ENCODE peak calls at places on chromosomes 16 and 17, in nine cellular contexts. V is lung, C is left ventricle myocardium inferior, L is uterus, Q is cardiac muscle cell, A is cardiac fibroblast, P is AG04450, E is colonic mucosa, H is esophagus squamous epithelium. J is an unnamed sample.

GRCh38 chr16:76059186-76059585 is 218.0 kb upstream of the CNTNAP4 start:
- DNase-seq in V (no peak), C (no peak), L (no peak), Q (no peak), A (peak; percentile 7), P (no peak), E (no peak), H (no peak), J (no peak)

GRCh38 chr17:33983824-33984574 is 271.1 kb upstream of the CCL2 start:
- DNase-seq in V (no peak), C (peak; percentile 29), L (no peak), Q (peak; percentile 29), A (no peak), P (no peak), E (no peak), H (no peak), J (no peak)

GRCh38 chr17:74960739-74961342 is 11.7 kb downstream of the HID1 start:
- DNase-seq in V (peak; percentile 62), C (no peak), L (no peak), Q (peak; percentile 73), A (peak; percentile 48), P (peak; percentile 6), E (peak; percentile 73), H (no peak), J (no peak)

GRCh38 chr16:11946433-11946832 is 4.6 kb upstream of the NPIPB2 start:
- DNase-seq in V (no peak), C (no peak), L (no peak), Q (no peak), A (peak; percentile 29), P (no peak), E (no peak), H (no peak), J (no peak)

GRCh38 chr17:6241996-6242395 is 171.8 kb downstream of the WSCD1 start:
- DNase-seq in V (no peak), C (no peak), L (no peak), Q (no peak), A (no peak), P (no peak), E (no peak), H (no peak), J (no peak)

GRCh38 chr17:14205992-14206461 is 30.6 kb downstream of the CDRT15 start:
- DNase-seq in V (peak; percentile 71), C (peak; percentile 87), L (no peak), Q (no peak), A (no peak), P (no peak), E (peak; percentile 79), H (no peak), J (no peak)

GRCh38 chr17:64984181-64984580 is 64.9 kb upstream of the LRRC37A3 start:
- DNase-seq in V (no peak), C (no peak), L (no peak), Q (no peak), A (no peak), P (no peak), E (no peak), H (no peak), J (no peak)

GRCh38 chr16:75011634-75012307 is 12.9 kb downstream of the ZNRF1 start:
- DNase-seq in V (no peak), C (no peak), L (peak; percentile 60), Q (no peak), A (peak; percentile 96), P (peak; percentile 51), E (no peak), H (no peak), J (peak; percentile 84)

GRCh38 chr17:31405941-31406371 is 14.5 kb downstream of the RAB11FIP4 start:
- DNase-seq in V (no peak), C (no peak), L (no peak), Q (no peak), A (no peak), P (no peak), E (no peak), H (no peak), J (no peak)

GRCh38 chr16:71337631-71338030 is 20.9 kb upstream of the CALB2 start:
- DNase-seq in V (no peak), C (no peak), L (no peak), Q (no peak), A (no peak), P (no peak), E (no peak), H (no peak), J (no peak)

GRCh38 chr17:75084039-75084660 is 3.6 kb upstream of the SLC16A5 start:
- DNase-seq in V (no peak), C (no peak), L (no peak), Q (no peak), A (peak; percentile 32), P (no peak), E (no peak), H (no peak), J (peak; percentile 48)

GRCh38 chr17:47704781-47705180 is 10.8 kb downstream of the TBKBP1 start:
- DNase-seq in V (no peak), C (no peak), L (no peak), Q (no peak), A (no peak), P (no peak), E (no peak), H (no peak), J (no peak)

GRCh38 chr17:38509008-38509771 is 80.9 kb downstream of the ARHGAP23 start:
- DNase-seq in V (peak; percentile 56), C (peak; percentile 72), L (peak; percentile 82), Q (peak; percentile 88), A (peak; percentile 96), P (peak; percentile 83), E (peak; percentile 74), H (no peak), J (peak; percentile 90)

GRCh38 chr17:28385037-28385797 is 13.7 kb downstream of the SARM1 start:
- DNase-seq in V (no peak), C (no peak), L (no peak), Q (no peak), A (no peak), P (no peak), E (peak; percentile 55), H (no peak), J (no peak)

DNA sequence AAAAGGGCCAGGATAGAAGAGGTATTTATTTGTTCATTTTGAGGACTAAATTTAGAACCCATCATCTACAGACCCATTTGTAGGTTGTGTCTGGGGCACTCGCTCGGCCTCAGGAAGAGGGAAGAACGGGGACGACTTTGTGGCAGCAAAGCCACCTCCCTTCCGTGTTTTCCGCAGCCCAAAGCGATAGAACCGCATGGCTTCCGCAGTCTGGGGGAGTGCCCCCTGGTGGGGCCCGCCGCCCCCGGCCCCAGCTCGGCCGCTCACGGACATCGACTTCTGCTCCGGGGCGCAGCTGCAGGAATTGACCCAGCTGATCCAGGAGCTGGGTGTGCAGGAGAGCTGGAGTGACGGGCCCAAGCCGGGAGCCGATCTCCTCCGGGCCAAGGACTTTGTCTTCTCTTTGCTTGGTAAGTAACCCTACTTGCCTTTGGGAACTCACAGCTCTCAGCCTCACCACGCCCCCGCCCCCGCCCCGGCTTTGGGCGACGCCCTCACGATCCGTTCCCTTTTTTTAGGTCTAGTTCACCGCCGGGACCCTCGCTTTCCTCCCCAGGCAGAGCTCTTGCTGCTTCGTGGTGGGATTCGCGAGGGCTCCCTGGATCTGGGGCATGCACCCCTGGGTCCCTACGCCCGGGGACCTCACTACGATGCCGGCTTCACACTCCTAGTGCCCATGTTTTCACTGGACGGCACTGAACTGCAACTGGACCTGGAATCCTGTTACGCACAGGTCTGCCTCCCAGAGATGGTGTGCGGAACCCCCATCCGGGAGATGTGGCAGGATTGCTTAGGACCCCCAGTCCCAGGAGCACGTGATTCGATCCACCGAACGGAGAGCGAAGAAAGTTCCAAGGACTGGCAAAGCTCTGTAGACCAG is 681 bp downstream of the TMEM102 start:
- DNase-seq in V (peak; percentile 49), C (peak; percentile 45), L (no peak), Q (peak; percentile 46), A (no peak), P (no peak), E (peak; percentile 75), H (no peak), J (peak; percentile 24)
- TF ChIP-seq CTCF in V (no peak), C (no peak), L (no peak), Q (peak; percentile 2), A (no peak), P (peak; percentile 17), E (no peak), H (peak; percentile 18), J (peak; percentile 14)

GRCh38 chr17:81455387-81455786 is 57.2 kb downstream of the ACTG1 start:
- DNase-seq in V (no peak), C (no peak), L (no peak), Q (no peak), A (no peak), P (no peak), E (no peak), H (no peak), J (no peak)
- H3K4me3 ChIP-seq in V (no peak overlapping the region), C (no peak overlapping the region), L (no peak overlapping the region), Q (no peak overlapping the region), A (no peak overlapping the region), P (no peak overlapping the region), E (no peak overlapping the region), H (no peak overlapping the region), J (no peak overlapping the region)

GRCh38 chr17:77208217-77208808 is 67.5 kb downstream of the SEC14L1 start:
- DNase-seq in V (no peak), C (no peak), L (peak; percentile 48), Q (peak; percentile 92), A (peak; percentile 43), P (peak; percentile 10), E (no peak), H (no peak), J (peak; percentile 83)
- TF ChIP-seq CTCF in V (no peak), C (peak; percentile 51), L (no peak), Q (peak; percentile 24), A (no peak), P (peak; percentile 27), E (no peak), H (no peak), J (peak; percentile 43)

GRCh38 chr17:19000531-19001011 is 4.0 kb downstream of the FAM83G start:
- DNase-seq in V (no peak), C (no peak), L (peak; percentile 26), Q (no peak), A (peak; percentile 77), P (no peak), E (no peak), H (no peak), J (peak; percentile 83)

GRCh38 chr17:19003966-19004600 is 481 bp downstream of the FAM83G start:
- DNase-seq in V (no peak), C (no peak), L (peak; percentile 34), Q (peak; percentile 18), A (peak; percentile 40), P (no peak), E (peak; percentile 74), H (no peak), J (peak; percentile 26)

GRCh38 chr17:19002805-19003542 is 1.6 kb downstream of the FAM83G start:
- DNase-seq in V (no peak), C (no peak), L (no peak), Q (no peak), A (peak; percentile 65), P (no peak), E (no peak), H (no peak), J (no peak)

GRCh38 chr17:19003543-19003965 is 1.0 kb downstream of the FAM83G start:
- DNase-seq in V (no peak), C (no peak), L (peak; percentile 25), Q (no peak), A (peak; percentile 41), P (no peak), E (no peak), H (no peak), J (peak; percentile 10)

GRCh38 chr17:19002191-19002590 is 2.4 kb downstream of the FAM83G start:
- DNase-seq in V (no peak), C (no peak), L (no peak), Q (no peak), A (no peak), P (no peak), E (no peak), H (no peak), J (no peak)
- H3K4me3 ChIP-seq in V (no peak overlapping the region), C (no peak overlapping the region), L (no peak overlapping the region), Q (no peak overlapping the region), A (peak overlapping the region; percentile 62), P (peak overlapping the region; percentile 73), E (peak overlapping the region; percentile 64), H (peak overlapping the region; percentile 73), J (no peak overlapping the region)

GRCh38 chr17:2029911-2030778 is at the start of gene DPH1:
- DNase-seq in V (peak; percentile 90), C (peak; percentile 87), L (peak; percentile 85), Q (peak; percentile 95), A (peak; percentile 90), P (peak; percentile 62), E (peak; percentile 92), H (peak; percentile 46), J (peak; percentile 90)
- TF ChIP-seq CTCF in V (peak; percentile 3), C (no peak), L (no peak), Q (no peak), A (no peak), P (no peak), E (no peak), H (peak; percentile 48), J (no peak)